ENCODE peak calls at places on chromosomes 16 and 17, in six cellular contexts. O is stimulated activated CD4-positive, alpha-beta T cell treated with anti-CD3 and anti-CD28 coated beads, Interleukin-2, amount 100 ng/mL, for 4 hours; J is NCI-H1930; F is glutamatergic neuron; Y is GM23338; K is iPS DF 6.9. I is an unnamed sample.

GRCh38 chr16:77971306-77972131 is 50.8 kb upstream of the CLEC3A start:
- DNase-seq in O (peak), J (peak), F (peak), Y (peak), K (peak), I (peak)

GRCh38 chr17:82927661-82928601 is 88.1 kb upstream of the ZNF750 start:
- DNase-seq in O (no peak), J (no peak), F (peak), Y (no peak), K (no peak), I (no peak)

GRCh38 chr17:64615025-64615677 is 47.0 kb downstream of the SMURF2 start:
- DNase-seq in O (no peak), J (no peak), F (no peak), Y (peak), K (no peak), I (peak)

GRCh38 chr17:36008998-36009665 is 7.8 kb upstream of the CCL15 start:
- DNase-seq in O (no peak), J (no peak), F (no peak), Y (peak), K (peak), I (no peak)

GRCh38 chr17:63622571-63623390 is 564 bp downstream of the MAP3K3 start:
- DNase-seq in O (peak), J (peak), F (peak), Y (peak), K (no peak), I (peak)

GRCh38 chr17:36640836-36641235 is 39.5 kb downstream of the MRM1 start:
- DNase-seq in O (no peak), J (no peak), F (no peak), Y (peak), K (no peak), I (no peak)

GRCh38 chr17:34615326-34615725 is 35.9 kb downstream of the TMEM132E start:
- DNase-seq in O (no peak), J (no peak), F (no peak), Y (no peak), K (no peak), I (no peak)

GRCh38 chr17:82216301-82217119 is 3.9 kb upstream of the CCDC57 start:
- DNase-seq in O (no peak), J (no peak), F (no peak), Y (no peak), K (no peak), I (peak)

GRCh38 chr16:25707982-25708583 is 16.3 kb downstream of the HS3ST4 start:
- DNase-seq in O (no peak), J (no peak), F (peak), Y (peak), K (no peak), I (no peak)